ENCODE peak calls at places on chromosomes 2 and 18, in four cellular contexts. One of them, this sample, is unnamed.
A peak's percentile ranks its signal among the peaks of the same experiment; 100 is the strongest.

GRCh38 chr2:65112630-65113029 is 17.3 kb downstream of the RAB1A start:
- DNase-seq in NCI-H2029 treated with DMSO at 0.1 percent for 48 hours: no peak
- DNase-seq in stimulated activated CD4-positive, alpha-beta T cell treated with anti-CD3 and anti-CD28 coated beads, Interleukin-15, amount 100 ng/mL, for 24 hours: no peak
- DNase-seq in LoVo: no peak
- DNase-seq in this sample: no peak

GRCh38 chr18:7567487-7568425 is 640 bp downstream of the PTPRM start:
- DNase-seq in NCI-H2029 treated with DMSO at 0.1 percent for 48 hours: no peak
- DNase-seq in stimulated activated CD4-positive, alpha-beta T cell treated with anti-CD3 and anti-CD28 coated beads, Interleukin-15, amount 100 ng/mL, for 24 hours: peak; percentile 27
- DNase-seq in LoVo: no peak
- DNase-seq in this sample: no peak

GRCh38 chr2:148282201-148282600 is 261.3 kb downstream of the MBD5 start:
- DNase-seq in NCI-H2029 treated with DMSO at 0.1 percent for 48 hours: no peak
- DNase-seq in stimulated activated CD4-positive, alpha-beta T cell treated with anti-CD3 and anti-CD28 coated beads, Interleukin-15, amount 100 ng/mL, for 24 hours: no peak
- DNase-seq in LoVo: peak; percentile 13
- DNase-seq in this sample: no peak

GRCh38 chr2:9941196-9941995 is 10.1 kb upstream of the GRHL1 start:
- DNase-seq in NCI-H2029 treated with DMSO at 0.1 percent for 48 hours: no peak
- DNase-seq in stimulated activated CD4-positive, alpha-beta T cell treated with anti-CD3 and anti-CD28 coated beads, Interleukin-15, amount 100 ng/mL, for 24 hours: no peak
- DNase-seq in LoVo: peak; percentile 22
- DNase-seq in this sample: peak; percentile 53

GRCh38 chr2:154556146-154556545 is 142.3 kb upstream of the KCNJ3 start:
- DNase-seq in NCI-H2029 treated with DMSO at 0.1 percent for 48 hours: no peak
- DNase-seq in stimulated activated CD4-positive, alpha-beta T cell treated with anti-CD3 and anti-CD28 coated beads, Interleukin-15, amount 100 ng/mL, for 24 hours: no peak
- DNase-seq in LoVo: no peak
- DNase-seq in this sample: no peak

GRCh38 chr18:50816767-50817166 is 3.0 kb downstream of the MRO start:
- DNase-seq in NCI-H2029 treated with DMSO at 0.1 percent for 48 hours: no peak
- DNase-seq in stimulated activated CD4-positive, alpha-beta T cell treated with anti-CD3 and anti-CD28 coated beads, Interleukin-15, amount 100 ng/mL, for 24 hours: no peak
- DNase-seq in LoVo: no peak
- DNase-seq in this sample: no peak

GRCh38 chr2:20818820-20819219 is 4.1 kb downstream of the LDAH start:
- DNase-seq in NCI-H2029 treated with DMSO at 0.1 percent for 48 hours: no peak
- DNase-seq in stimulated activated CD4-positive, alpha-beta T cell treated with anti-CD3 and anti-CD28 coated beads, Interleukin-15, amount 100 ng/mL, for 24 hours: peak; percentile 2
- DNase-seq in LoVo: no peak
- DNase-seq in this sample: no peak

GRCh38 chr2:60979231-60979630 is 38.3 kb upstream of the PEX13 start:
- DNase-seq in NCI-H2029 treated with DMSO at 0.1 percent for 48 hours: no peak
- DNase-seq in stimulated activated CD4-positive, alpha-beta T cell treated with anti-CD3 and anti-CD28 coated beads, Interleukin-15, amount 100 ng/mL, for 24 hours: no peak
- DNase-seq in LoVo: no peak
- DNase-seq in this sample: no peak